ENCODE peak calls at places on chromosomes 16 and 17, in six cellular contexts. L is kidney, S is fibroblast of lung, G is neural progenitor cell, V is endodermal cell, R is IMR-90. P is an unnamed sample. For H3K36me3, the result is how much of the 10 kb centered on the place peaks cover.

GRCh38 chr17:75898791-75899190 is 2.0 kb upstream of the TRIM65 start:
- DNase-seq in L (peak), S (no peak), G (no peak), V (no peak), R (no peak), P (no peak)

GRCh38 chr17:57356722-57357391 is 100.5 kb downstream of the MSI2 start:
- DNase-seq in L (no peak), S (peak), G (peak), V (peak), R (no peak), P (no peak)

GRCh38 chr17:72782985-72783701 is 309.3 kb downstream of the SLC39A11 start:
- DNase-seq in L (no peak), S (no peak), G (no peak), V (no peak), R (no peak), P (no peak)

GRCh38 chr17:78128616-78129384 is at the start of gene TMC6:
- DNase-seq in L (peak), S (no peak), G (peak), V (peak), R (no peak), P (no peak)

GRCh38 chr16:56610017-56610608 is 1.7 kb downstream of the MT2A start:
- DNase-seq in L (peak), S (peak), G (no peak), V (no peak), R (peak), P (no peak)

GRCh38 chr16:2212362-2213324 is 2.0 kb upstream of the BRICD5 start:
- DNase-seq in L (peak), S (no peak), G (no peak), V (no peak), R (no peak), P (no peak)

GRCh38 chr17:81564778-81565177 is 12.6 kb upstream of the FAAP100 start:
- DNase-seq in L (no peak), S (no peak), G (no peak), V (no peak), R (no peak), P (no peak)

GRCh38 chr17:38563362-38564253 is 42.1 kb downstream of the SRCIN1 start:
- DNase-seq in L (no peak), S (no peak), G (peak), V (peak), R (no peak), P (no peak)

GRCh38 chr17:31497431-31497830 is 106.0 kb downstream of the RAB11FIP4 start:
- DNase-seq in L (peak), S (no peak), G (no peak), V (no peak), R (no peak), P (no peak)

GRCh38 chr16:75606507-75606906 is 16.6 kb downstream of the ADAT1 start:
- DNase-seq in L (no peak), S (no peak), G (no peak), V (no peak), R (no peak), P (no peak)

GRCh38 chr17:18319604-18320256 is 4.6 kb downstream of the SMCR8 start:
- DNase-seq in L (peak), S (peak), G (peak), V (peak), R (peak), P (no peak)

GRCh38 chr17:38320482-38320881 is 23.3 kb downstream of the GPR179 start:
- DNase-seq in L (no peak), S (no peak), G (no peak), V (no peak), R (no peak), P (no peak)

GRCh38 chr17:75514299-75515228 is 773 bp downstream of the CASKIN2 start:
- DNase-seq in L (peak), S (peak), G (peak), V (peak), R (peak), P (no peak)

GRCh38 chr17:80133626-80133970 is 13.3 kb downstream of the EIF4A3 start:
- DNase-seq in L (no peak), S (no peak), G (no peak), V (peak), R (no peak), P (no peak)

GRCh38 chr16:3027488-3027795 is 3.6 kb downstream of the THOC6 start:
- DNase-seq in L (no peak), S (no peak), G (no peak), V (no peak), R (no peak), P (no peak)

DNA sequence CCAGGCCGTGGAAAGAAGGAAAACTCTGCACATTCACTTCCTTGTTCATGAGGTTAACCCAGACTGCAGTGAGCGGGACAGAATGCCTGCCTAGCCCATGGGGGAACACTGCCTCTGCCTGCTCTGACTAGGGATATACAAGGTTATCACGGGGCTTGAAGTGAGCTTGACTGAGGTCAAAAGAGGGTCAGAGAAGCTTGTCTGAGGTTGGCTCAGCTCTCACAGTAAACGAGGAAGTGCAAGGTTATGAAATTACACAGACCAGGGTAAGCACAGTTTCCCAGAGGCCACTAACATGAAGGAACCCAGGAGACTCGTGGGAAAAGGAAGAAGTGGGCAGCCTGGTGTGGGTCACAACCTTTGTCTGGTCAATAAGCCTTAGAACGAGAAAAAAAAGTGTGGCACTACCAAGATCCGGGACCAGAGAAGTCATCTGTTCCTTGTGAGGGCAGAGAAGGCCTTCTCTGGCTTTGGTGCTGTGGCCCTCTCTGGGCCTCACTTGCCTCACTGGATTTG is 28.8 kb downstream of the HIC1 start:
- DNase-seq in L (no peak), S (no peak), G (no peak), V (no peak), R (no peak), P (no peak)
- H3K9ac ChIP-seq in L (peak), S (peak), G (no peak), V (no peak), R (peak), P (no peak)

DNA sequence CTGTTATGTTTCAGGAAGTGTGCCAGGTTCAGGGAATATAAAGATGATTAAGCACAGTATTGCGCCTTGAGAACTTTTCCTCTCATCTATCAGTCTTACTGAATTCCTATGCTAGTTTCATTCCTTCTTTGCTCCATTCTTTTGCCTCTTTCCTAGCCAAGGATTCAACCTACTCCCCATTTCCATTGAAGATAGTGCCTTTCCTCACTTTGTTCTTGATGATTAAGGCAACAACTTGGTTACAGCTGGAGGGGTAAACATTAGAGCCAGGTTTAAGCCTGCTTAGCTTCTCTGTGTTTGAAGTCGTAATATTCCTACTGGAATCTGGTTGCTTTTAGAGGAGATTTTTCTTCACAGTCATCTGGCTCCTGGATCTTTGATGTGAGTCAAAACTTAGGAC is 75.1 kb downstream of the NQO1 start:
- DNase-seq in L (no peak), S (no peak), G (no peak), V (no peak), R (no peak), P (no peak)
- H3K36me3 ChIP-seq in L (under half), S (under half), G (under half), V (half or more), R (under half), P (under half)

GRCh38 chr17:45650601-45651000 is 133.5 kb upstream of the CRHR1 start:
- DNase-seq in L (no peak), S (no peak), G (no peak), V (no peak), R (peak), P (no peak)

GRCh38 chr17:45649796-45650195 is 134.3 kb upstream of the CRHR1 start:
- DNase-seq in L (no peak), S (no peak), G (no peak), V (no peak), R (no peak), P (no peak)

GRCh38 chr17:45651145-45651713 is 132.9 kb upstream of the CRHR1 start:
- DNase-seq in L (no peak), S (no peak), G (no peak), V (no peak), R (no peak), P (no peak)

GRCh38 chr17:45646288-45646988 is 137.7 kb upstream of the CRHR1 start:
- DNase-seq in L (no peak), S (no peak), G (no peak), V (no peak), R (no peak), P (no peak)

DNA sequence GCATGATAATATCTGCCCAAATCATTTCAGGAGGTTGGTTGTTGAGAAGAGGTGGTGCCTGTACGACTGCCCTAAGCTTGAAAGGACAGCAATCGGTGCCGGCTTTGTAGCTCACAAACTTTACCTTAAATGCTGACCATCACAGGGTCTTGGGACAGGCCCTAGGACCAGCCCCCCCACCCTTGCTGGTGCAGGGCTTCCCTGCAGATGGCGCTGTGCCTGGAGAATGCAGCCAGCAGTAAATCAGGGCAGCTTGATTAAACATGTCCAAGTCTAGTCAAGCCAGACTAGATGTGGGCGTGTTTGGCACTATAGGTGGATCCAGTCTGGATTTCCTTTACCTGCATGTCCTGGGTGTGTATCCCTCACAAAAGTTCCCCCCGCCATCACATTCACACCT is 135.5 kb upstream of the CRHR1 start:
- DNase-seq in L (no peak), S (no peak), G (peak), V (peak), R (no peak), P (no peak)
- TF ChIP-seq CTCF in L (no peak), S (no peak), G (peak), V (peak), R (no peak), P (peak)

GRCh38 chr16:85673529-85674417 is 15.0 kb downstream of the GINS2 start:
- DNase-seq in L (peak), S (peak), G (no peak), V (no peak), R (peak), P (no peak)
- H3K9ac ChIP-seq in L (no peak), S (no peak), G (no peak), V (no peak), R (no peak), P (no peak)

DNA sequence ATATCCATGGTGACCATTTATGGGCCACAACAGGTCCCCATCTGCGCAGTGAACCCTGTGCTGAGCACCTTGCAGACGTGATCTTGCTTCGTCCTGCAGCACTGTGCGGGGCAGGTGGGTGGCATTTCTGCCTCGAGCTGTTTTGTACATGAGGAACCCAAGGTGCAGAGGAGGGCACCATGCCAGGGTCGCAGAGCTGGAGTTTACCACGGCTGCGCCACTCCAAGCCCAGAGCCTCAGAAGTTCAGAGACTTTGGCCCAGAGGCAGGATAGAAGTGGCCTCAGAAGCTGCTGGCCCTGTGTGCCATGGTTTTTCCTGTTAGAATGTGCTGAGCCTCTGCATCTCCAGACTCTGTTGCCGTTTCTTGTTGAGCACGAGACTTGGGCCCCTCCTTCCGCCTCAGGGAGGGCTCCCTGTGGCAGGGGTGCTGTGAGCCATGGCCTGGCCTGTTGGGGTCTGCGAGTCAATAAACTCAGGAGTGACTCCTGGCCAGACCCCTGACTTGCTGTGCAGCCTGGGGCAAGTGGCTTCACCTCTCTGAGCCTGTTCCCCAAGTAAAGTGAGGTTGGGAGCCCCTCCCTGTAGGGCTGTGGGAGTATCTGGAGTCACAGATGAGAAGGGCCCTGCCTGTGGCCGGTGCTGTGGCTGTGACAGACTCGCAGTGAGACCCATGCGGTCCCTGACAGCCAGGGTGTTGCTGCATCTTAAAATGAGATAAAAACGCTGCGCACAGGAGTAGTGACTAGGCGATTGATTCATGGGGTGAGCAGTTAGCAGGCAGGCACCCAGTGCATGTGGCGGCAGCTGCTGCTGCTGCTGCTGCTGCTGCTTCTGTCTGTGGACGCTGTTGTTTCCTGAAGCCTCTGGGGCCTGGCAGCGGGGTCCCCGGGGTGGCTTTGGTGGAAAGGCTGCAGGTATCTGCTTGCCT is 11.8 kb downstream of the MAP2K3 start:
- DNase-seq in L (peak), S (no peak), G (no peak), V (no peak), R (peak), P (no peak)
- H3K36me3 ChIP-seq in L (under half), S (under half), G (under half), V (under half), R (under half), P (under half)

GRCh38 chr17:7977805-7978204 is 24.6 kb upstream of the GUCY2D start:
- DNase-seq in L (no peak), S (no peak), G (no peak), V (no peak), R (no peak), P (no peak)

GRCh38 chr17:7984904-7985303 is 17.5 kb upstream of the GUCY2D start:
- DNase-seq in L (no peak), S (no peak), G (no peak), V (no peak), R (no peak), P (no peak)

GRCh38 chr17:7987112-7987893 is 15.1 kb upstream of the GUCY2D start:
- DNase-seq in L (no peak), S (peak), G (no peak), V (no peak), R (peak), P (no peak)

GRCh38 chr17:7982171-7982570 is 20.2 kb upstream of the GUCY2D start:
- DNase-seq in L (no peak), S (peak), G (no peak), V (no peak), R (peak), P (no peak)

GRCh38 chr17:7982666-7983065 is 19.7 kb upstream of the GUCY2D start:
- DNase-seq in L (no peak), S (peak), G (peak), V (peak), R (peak), P (no peak)
- TF ChIP-seq CTCF in L (no peak), S (peak), G (peak), V (peak), R (peak), P (no peak)

GRCh38 chr16:31875112-31875803 is 1.7 kb downstream of the ZNF267 start:
- DNase-seq in L (no peak), S (peak), G (no peak), V (no peak), R (peak), P (no peak)
- H3K9ac ChIP-seq in L (no peak), S (no peak), G (peak), V (peak), R (no peak), P (peak)

DNA sequence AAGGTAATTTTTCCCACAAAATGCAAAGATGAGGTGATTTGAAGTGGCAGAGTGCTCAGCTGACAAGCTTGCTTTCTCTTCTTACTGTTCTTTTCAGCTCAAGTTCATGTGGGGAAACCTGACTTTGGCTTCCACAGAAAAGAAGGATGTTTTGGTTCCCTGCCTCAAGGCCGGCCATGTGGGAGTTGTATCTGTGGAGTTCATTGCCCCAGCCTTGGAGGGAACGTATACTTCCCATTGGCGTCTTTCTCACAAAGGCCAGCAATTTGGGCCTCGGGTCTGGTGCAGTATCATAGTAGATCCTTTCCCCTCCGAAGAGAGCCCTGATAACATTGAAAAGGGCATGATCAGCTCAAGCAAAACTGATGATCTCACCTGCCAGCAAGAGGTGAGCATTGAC is 18.4 kb upstream of the TMEM106A start:
- DNase-seq in L (no peak), S (no peak), G (no peak), V (no peak), R (no peak), P (no peak)
- H3K36me3 ChIP-seq in L (half or more), S (under half), G (under half), V (half or more), R (half or more), P (under half)